ENCODE peak calls at places on chromosome 2, in nine cellular contexts. T is astrocyte; E is OCI-LY7; Y is A549; B is stimulated activated CD8-positive, alpha-beta memory T cell treated with anti-CD3 and anti-CD28 coated beads, Interleukin-12 subunit alpha, Interleukin-12 subunit beta, amount 100 ng/mL, for 1 hour; X is BE2C; I is GM13977; Q is NCI-H1092 treated with DMSO at 0.1 percent for 48 hours; D is naive thymus-derived CD8-positive, alpha-beta T cell. G is an unnamed sample.

GRCh38 chr2:180040146-180040925 is 33.2 kb upstream of the CWC22 start:
- DNase-seq in B (no peak), I (no peak), T (peak; percentile 98), X (no peak), D (no peak), E (no peak), Y (no peak), Q (no peak), G (peak; percentile 98)

GRCh38 chr2:172211507-172211906 is 108.8 kb upstream of the DLX2 start:
- DNase-seq in E (no peak), Q (no peak), X (no peak), B (no peak), D (no peak), Y (no peak), I (no peak), T (peak; percentile 63), G (no peak)

GRCh38 chr2:2775018-2775417 is 443.9 kb upstream of the MYT1L start:
- DNase-seq in Q (no peak), B (no peak), D (no peak), Y (no peak), T (no peak), E (no peak), X (no peak), I (no peak), G (no peak)

GRCh38 chr2:218216336-218216673 is 684 bp upstream of the ARPC2 start:
- DNase-seq in X (no peak), B (no peak), T (no peak), Q (no peak), E (no peak), Y (no peak), I (peak; percentile 12), D (no peak), G (no peak)

GRCh38 chr2:174965992-174966789 is 39.0 kb downstream of the CHN1 start:
- DNase-seq in I (no peak), Y (no peak), Q (peak; percentile 1), E (no peak), B (no peak), T (peak; percentile 58), D (no peak), X (no peak), G (peak; percentile 65)

GRCh38 chr2:36553690-36554089 is 44.3 kb downstream of the FEZ2 start:
- DNase-seq in D (no peak), B (no peak), Q (no peak), I (no peak), Y (no peak), X (no peak), E (no peak), T (no peak), G (no peak)

GRCh38 chr2:212695426-212695825 is 156.8 kb upstream of the ERBB4 start:
- DNase-seq in D (no peak), Y (no peak), Q (no peak), E (no peak), X (no peak), I (no peak), T (no peak), B (no peak), G (no peak)

GRCh38 chr2:199136681-199137080 is 321.1 kb downstream of the SATB2 start:
- DNase-seq in D (no peak), Y (no peak), I (no peak), X (peak; percentile 21), T (peak; percentile 83), E (no peak), Q (no peak), B (no peak), G (peak; percentile 87)

GRCh38 chr2:179270689-179271088 is 6.1 kb upstream of the SESTD1 start:
- DNase-seq in X (no peak), E (no peak), Y (no peak), B (no peak), T (no peak), D (no peak), Q (no peak), I (no peak), G (no peak)

GRCh38 chr2:113058411-113058994 is 495 bp upstream of the IL36RN start:
- DNase-seq in Q (no peak), B (no peak), Y (no peak), E (no peak), T (no peak), D (no peak), X (no peak), I (no peak), G (no peak)

GRCh38 chr2:170314744-170315447 is 136.9 kb downstream of the MYO3B start:
- DNase-seq in X (no peak), B (no peak), I (no peak), Q (no peak), D (no peak), T (peak; percentile 18), E (no peak), Y (no peak), G (no peak)

GRCh38 chr2:18117592-18117991 is 239.1 kb downstream of the KCNS3 start:
- DNase-seq in E (peak; percentile 30), D (no peak), I (peak; percentile 14), Y (no peak), B (no peak), T (no peak), X (peak; percentile 28), Q (no peak), G (peak; percentile 34)

GRCh38 chr2:70947556-70948184 is 12.0 kb downstream of the ATP6V1B1 start:
- DNase-seq in D (no peak), Q (no peak), B (no peak), Y (no peak), I (no peak), E (no peak), X (no peak), T (peak; percentile 55), G (peak; percentile 68)

GRCh38 chr2:196702641-196703040 is 63.1 kb downstream of the CCDC150 start:
- DNase-seq in Q (no peak), Y (no peak), D (no peak), T (peak; percentile 90), E (no peak), X (no peak), B (no peak), I (no peak), G (peak; percentile 67)

GRCh38 chr2:88218971-88219370 is 48.8 kb downstream of the THNSL2 start:
- DNase-seq in E (no peak), X (no peak), Q (no peak), D (no peak), I (no peak), B (no peak), Y (no peak), T (no peak), G (no peak)

GRCh38 chr2:60358471-60358870 is 195.0 kb downstream of the BCL11A start:
- DNase-seq in T (no peak), B (no peak), E (peak; percentile 56), Q (no peak), Y (no peak), X (no peak), D (no peak), I (no peak), G (no peak)

GRCh38 chr2:101790856-101791255 is 93.3 kb downstream of the MAP4K4 start:
- DNase-seq in Q (no peak), E (no peak), T (peak; percentile 52), D (no peak), B (no peak), I (no peak), Y (no peak), X (peak; percentile 21), G (peak; percentile 55)

GRCh38 chr2:101356486-101356885 is 30.8 kb downstream of the CREG2 start:
- DNase-seq in I (no peak), B (no peak), D (no peak), T (peak; percentile 66), E (no peak), X (no peak), Q (no peak), Y (no peak), G (peak; percentile 72)

GRCh38 chr2:37809931-37810570 is 115.0 kb upstream of the RMDN2 start:
- DNase-seq in Y (no peak), E (no peak), T (no peak), B (no peak), D (no peak), X (no peak), Q (no peak), I (no peak), G (peak; percentile 46)

GRCh38 chr2:240329778-240330177 is 105.7 kb upstream of the GPC1 start:
- DNase-seq in I (no peak), E (no peak), Y (no peak), B (no peak), Q (no peak), T (no peak), D (peak; percentile 50), X (no peak), G (no peak)

GRCh38 chr2:223688094-223688835 is 86.1 kb upstream of the SCG2 start:
- DNase-seq in E (no peak), I (no peak), Q (peak; percentile 55), Y (no peak), B (no peak), D (no peak), X (peak; percentile 60), T (no peak), G (no peak)

GRCh38 chr2:153101187-153101586 is 377.4 kb downstream of the RPRM start:
- DNase-seq in I (no peak), Y (no peak), T (peak; percentile 3), Q (no peak), D (no peak), E (no peak), B (no peak), X (no peak), G (no peak)

GRCh38 chr2:10256525-10257031 is 46.1 kb upstream of the HPCAL1 start:
- DNase-seq in Y (no peak), B (no peak), T (no peak), Q (peak; percentile 1), I (no peak), X (no peak), D (peak; percentile 16), E (no peak), G (no peak)

GRCh38 chr2:157989227-157989626 is 112.4 kb upstream of the UPP2 start:
- DNase-seq in T (no peak), E (no peak), D (no peak), Y (no peak), I (no peak), Q (peak; percentile 7), X (no peak), B (no peak), G (no peak)

GRCh38 chr2:189298481-189298880 is 118.9 kb upstream of the COL5A2 start:
- DNase-seq in I (no peak), T (peak; percentile 74), Y (no peak), E (no peak), D (no peak), X (no peak), Q (no peak), B (no peak), G (no peak)

GRCh38 chr2:38336619-38337018 is 40.5 kb downstream of the ATL2 start:
- DNase-seq in X (no peak), D (no peak), Q (no peak), T (no peak), I (no peak), Y (no peak), E (no peak), B (no peak), G (no peak)

G was measured in fibroblast of lung.